ENCODE peak calls at places on chromosomes 5 and 9, in four cellular contexts. V is GM12878, C is K562, Z is HepG2. D is an unnamed sample.

GRCh38 chr5:151222054-151222768 is 1.7 kb downstream of the CCDC69 start:
- DNase-seq in V (no peak), C (no peak), Z (no peak), D (no peak)

GRCh38 chr5:73282383-73282782 is 109.4 kb downstream of the TMEM174 start:
- DNase-seq in V (no peak), C (no peak), Z (no peak), D (no peak)

GRCh38 chr5:67516959-67517358 is 320.4 kb upstream of the CD180 start:
- DNase-seq in V (no peak), C (no peak), Z (no peak), D (no peak)

GRCh38 chr5:35436441-35437057 is 181.1 kb upstream of the SPEF2 start:
- DNase-seq in V (no peak), C (peak), Z (peak), D (no peak)

GRCh38 chr5:39283231-39283818 is 64.0 kb upstream of the FYB1 start:
- DNase-seq in V (no peak), C (peak), Z (peak), D (peak)

GRCh38 chr5:180932660-180933059 is 33.7 kb downstream of the BTNL8 start:
- DNase-seq in V (no peak), C (peak), Z (no peak), D (no peak)

GRCh38 chr5:129506092-129506491 is 46.0 kb downstream of the ADAMTS19 start:
- DNase-seq in V (no peak), C (no peak), Z (no peak), D (no peak)

GRCh38 chr5:170634236-170634990 is 130.6 kb downstream of the KCNIP1 start:
- DNase-seq in V (no peak), C (no peak), Z (no peak), D (no peak)

GRCh38 chr5:139561655-139562451 is 714 bp downstream of the UBE2D2 start:
- DNase-seq in V (no peak), C (peak), Z (no peak), D (peak)

GRCh38 chr9:118276784-118277183 is 572.6 kb downstream of the TLR4 start:
- DNase-seq in V (no peak), C (no peak), Z (no peak), D (no peak)
- TF ChIP-seq CTCF in V (no peak), C (no peak), Z (no peak), D (no peak)

DNA sequence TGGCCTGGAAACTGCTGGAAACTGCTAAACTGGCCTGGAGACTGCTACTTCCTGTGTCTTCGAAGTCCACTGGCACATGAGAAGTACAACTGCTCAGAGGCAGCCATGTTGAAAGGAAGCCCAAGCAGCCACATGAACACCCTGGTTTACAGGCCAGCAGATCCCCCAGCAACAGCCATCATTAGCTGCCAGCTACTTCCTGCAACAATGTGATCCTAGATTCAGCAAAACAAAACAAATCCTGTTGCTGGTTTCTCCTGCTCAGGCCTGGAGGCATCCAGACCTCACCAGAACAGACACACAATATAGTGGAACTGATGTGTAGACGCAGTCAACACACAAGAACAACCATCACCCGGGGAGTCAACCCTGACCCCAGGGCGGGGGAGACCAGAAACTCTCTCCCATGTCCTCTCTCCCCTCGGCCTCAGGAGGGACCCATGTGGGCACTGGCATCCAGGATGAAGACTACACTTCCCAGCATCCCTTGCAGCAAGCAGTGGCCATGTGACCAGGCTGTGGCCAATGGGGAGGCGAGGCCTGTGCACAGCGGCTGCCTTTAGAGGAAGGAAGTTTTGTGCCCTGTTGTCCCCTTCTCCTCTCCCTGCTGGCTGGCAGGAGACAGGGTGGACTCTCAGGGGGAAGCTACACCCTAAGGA is 9.2 kb upstream of the LCN15 start:
- DNase-seq in V (no peak), C (peak), Z (peak), D (peak)
- TF ChIP-seq CREM in V (no peak), C (peak), Z (no peak), D (no peak)

GRCh38 chr9:117926031-117926655 is 221.9 kb downstream of the TLR4 start:
- DNase-seq in V (no peak), C (no peak), Z (no peak), D (no peak)

GRCh38 chr9:117932585-117932984 is 228.4 kb downstream of the TLR4 start:
- DNase-seq in V (no peak), C (no peak), Z (no peak), D (no peak)

GRCh38 chr9:117929873-117930272 is 225.7 kb downstream of the TLR4 start:
- DNase-seq in V (no peak), C (no peak), Z (no peak), D (no peak)

DNA sequence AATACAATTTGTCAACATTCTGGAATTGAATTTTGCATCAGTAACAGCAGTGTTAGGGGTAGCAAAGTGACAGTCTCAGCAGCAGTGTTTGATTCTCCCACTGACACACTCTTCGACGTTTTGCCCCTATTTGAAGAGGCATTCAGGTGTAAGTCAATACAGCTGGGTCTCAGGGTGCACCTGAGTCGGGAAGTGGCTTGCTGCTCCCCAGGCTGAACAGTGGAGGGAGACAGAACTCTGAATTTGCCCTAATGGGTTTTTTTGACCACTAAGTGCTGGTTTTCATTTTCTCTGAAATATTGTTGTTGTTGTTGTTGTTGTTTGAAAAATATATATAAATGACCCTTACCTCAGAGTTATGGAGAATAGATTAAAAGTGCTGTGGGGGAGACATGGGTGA is 223.2 kb downstream of the TLR4 start:
- DNase-seq in V (no peak), C (no peak), Z (no peak), D (peak)
- TF ChIP-seq CTCF in V (peak), C (no peak), Z (no peak), D (no peak)

DNA sequence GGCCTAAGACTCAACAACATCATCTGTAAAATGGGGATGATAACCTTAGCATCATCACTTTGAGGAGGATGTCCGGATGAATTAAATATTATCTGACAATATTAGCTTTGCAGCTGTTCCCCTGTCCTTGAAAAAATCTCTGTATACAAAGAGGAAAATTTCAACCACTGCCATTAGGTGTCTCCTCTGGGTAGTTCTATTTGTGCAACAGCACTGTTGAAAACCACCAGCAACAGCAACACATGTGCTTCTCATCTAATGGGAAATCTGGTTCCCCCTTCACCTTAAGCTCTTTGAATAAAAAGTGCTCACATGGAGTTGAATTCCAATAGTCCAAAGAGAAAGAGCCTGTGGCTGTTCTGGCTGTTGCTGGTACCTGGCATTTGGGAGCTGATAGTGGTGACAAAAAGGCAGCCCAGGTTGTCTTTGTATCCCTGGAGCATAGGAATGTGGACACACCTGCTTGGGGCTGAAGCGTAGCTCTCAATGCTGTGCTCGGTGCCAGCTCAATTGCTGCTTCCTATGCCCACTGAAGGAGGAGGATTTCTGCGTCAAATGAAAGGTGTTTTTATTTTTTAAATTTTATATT is 322.1 kb upstream of the MSX2 start:
- DNase-seq in V (no peak), C (no peak), Z (no peak), D (no peak)
- TF ChIP-seq CREM in V (no peak), C (no peak), Z (no peak), D (no peak)

GRCh38 chr5:14739961-14740360 is 75.4 kb downstream of the OTULIN start:
- DNase-seq in V (no peak), C (no peak), Z (no peak), D (no peak)

GRCh38 chr5:14737309-14737708 is 72.8 kb downstream of the OTULIN start:
- DNase-seq in V (no peak), C (no peak), Z (no peak), D (no peak)

GRCh38 chr5:14739538-14739937 is 75.0 kb downstream of the OTULIN start:
- DNase-seq in V (no peak), C (no peak), Z (no peak), D (no peak)

GRCh38 chr5:14735944-14736343 is 71.4 kb downstream of the OTULIN start:
- DNase-seq in V (no peak), C (no peak), Z (no peak), D (no peak)

GRCh38 chr5:14738050-14738449 is 73.5 kb downstream of the OTULIN start:
- DNase-seq in V (no peak), C (no peak), Z (no peak), D (no peak)
- TF ChIP-seq CTCF in V (no peak), C (no peak), Z (no peak), D (no peak)

DNA sequence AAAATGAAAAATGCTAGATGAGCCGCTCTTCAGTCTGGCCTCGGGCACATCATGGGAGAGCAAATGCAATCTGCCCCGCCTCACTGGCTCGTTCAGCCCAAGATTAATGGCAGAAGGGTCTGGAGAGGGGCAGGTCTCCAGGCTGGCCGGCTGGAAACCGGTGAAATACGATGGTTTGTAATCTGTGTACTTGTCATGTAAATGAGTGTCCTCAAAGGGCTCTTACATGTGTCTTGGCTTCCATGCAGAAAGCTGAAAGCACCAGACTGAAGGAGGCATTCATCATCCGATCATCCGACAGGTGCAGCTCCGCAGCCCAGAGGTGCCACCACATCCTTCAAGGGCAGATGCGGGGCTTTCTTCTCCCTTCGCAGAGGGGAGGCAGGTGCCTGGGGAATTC is 111.4 kb downstream of the OLFM1 start:
- DNase-seq in V (no peak), C (no peak), Z (no peak), D (peak)
- TF ChIP-seq CREM in V (no peak), C (no peak), Z (no peak), D (no peak)

GRCh38 chr5:36928947-36929346 is 52.4 kb downstream of the NIPBL start:
- DNase-seq in V (no peak), C (no peak), Z (no peak), D (no peak)
- TF ChIP-seq CTCF in V (no peak), C (no peak), Z (no peak), D (no peak)

GRCh38 chr5:76443399-76443798 is 40.3 kb downstream of the IQGAP2 start:
- DNase-seq in V (no peak), C (no peak), Z (no peak), D (no peak)
- TF ChIP-seq CREM in V (no peak), C (no peak), Z (no peak), D (no peak)

DNA sequence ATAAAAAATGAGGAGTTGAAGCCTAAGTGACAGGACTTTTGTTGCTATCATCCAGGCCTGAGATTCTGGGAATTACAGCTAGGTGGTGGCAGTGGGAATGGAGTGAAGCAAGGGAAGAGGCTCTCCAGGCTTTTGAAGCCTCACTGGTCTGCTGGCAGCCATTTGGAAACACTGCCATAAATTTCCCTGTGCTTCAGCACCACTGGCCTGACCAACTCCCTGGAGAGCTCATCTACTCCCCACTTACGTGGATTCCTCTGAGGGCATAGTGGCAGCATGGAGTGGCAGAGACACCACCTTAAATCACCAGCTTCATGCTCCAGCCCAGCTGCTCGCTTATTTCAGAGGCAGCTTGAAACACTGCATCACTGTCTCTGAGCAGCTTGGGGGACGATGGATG is 518.2 kb downstream of the TLR4 start:
- DNase-seq in V (no peak), C (no peak), Z (no peak), D (peak)
- TF ChIP-seq CTCF in V (no peak), C (no peak), Z (no peak), D (no peak)

D was measured in WTC11.